ENCODE peak calls at places on chromosomes 6 and 20, in nine cellular contexts. A is progenitor cell of endocrine pancreas, G is RPMI7951, S is GM23338, W is GM10248, O is BJ, V is choroid plexus epithelial cell, K is astrocyte of the spinal cord, U is hippocampal formation. T is an unnamed sample.

GRCh38 chr6:53591873-53592272 is 47.0 kb upstream of the GCLC start:
- DNase-seq in O (no peak), G (no peak), K (no peak), W (no peak), U (no peak), A (no peak), V (no peak), S (no peak), T (no peak)

GRCh38 chr6:15481892-15482291 is 180.9 kb downstream of the DTNBP1 start:
- DNase-seq in G (no peak), W (peak), K (no peak), O (no peak), S (no peak), V (no peak), A (no peak), U (no peak), T (no peak)

GRCh38 chr6:168968228-168968627 is 285.4 kb downstream of the THBS2 start:
- DNase-seq in U (no peak), O (peak), G (peak), V (peak), A (no peak), S (peak), W (no peak), K (peak), T (no peak)

GRCh38 chr6:95517004-95517403 is 60.3 kb upstream of the MANEA start:
- DNase-seq in S (no peak), W (no peak), U (no peak), G (no peak), V (no peak), A (no peak), O (no peak), K (no peak), T (no peak)

GRCh38 chr6:32149932-32150920 is 1.5 kb downstream of the PRRT1 start:
- DNase-seq in A (no peak), W (no peak), K (no peak), U (no peak), V (no peak), O (no peak), G (no peak), S (peak), T (peak)

GRCh38 chr6:82570083-82570482 is 206.5 kb downstream of the TPBG start:
- DNase-seq in G (no peak), V (peak), K (peak), U (no peak), W (no peak), O (no peak), A (no peak), S (no peak), T (no peak)

GRCh38 chr6:165715428-165715827 is 52.4 kb upstream of the PDE10A start:
- DNase-seq in V (no peak), G (no peak), A (no peak), U (no peak), K (no peak), O (no peak), W (no peak), S (no peak), T (no peak)

GRCh38 chr6:33453361-33454008 is 891 bp upstream of the ZBTB9 start:
- DNase-seq in G (no peak), U (no peak), A (no peak), S (no peak), K (peak), V (peak), W (no peak), O (no peak), T (no peak)

GRCh38 chr6:2744206-2744771 is 6.4 kb downstream of the MYLK4 start:
- DNase-seq in A (no peak), W (no peak), S (no peak), G (no peak), V (peak), O (no peak), K (no peak), U (no peak), T (no peak)

GRCh38 chr6:44332585-44332984 is 9.9 kb upstream of the SPATS1 start:
- DNase-seq in O (no peak), U (no peak), S (no peak), V (peak), W (no peak), A (no peak), K (peak), G (peak), T (no peak)

GRCh38 chr6:132456700-132457143 is 55.4 kb upstream of the MOXD1 start:
- DNase-seq in W (peak), S (no peak), O (no peak), A (no peak), V (no peak), U (peak), G (peak), K (no peak), T (no peak)

GRCh38 chr6:157813191-157813590 is 9.9 kb upstream of the SNX9 start:
- DNase-seq in A (no peak), K (peak), V (peak), G (no peak), W (no peak), O (no peak), S (no peak), U (no peak), T (no peak)

GRCh38 chr6:26383624-26384417 is 913 bp downstream of the BTN2A2 start:
- DNase-seq in U (no peak), S (peak), G (peak), A (no peak), V (peak), O (no peak), K (peak), W (no peak), T (no peak)

GRCh38 chr20:32509639-32510066 is 75.5 kb downstream of the NOL4L start:
- DNase-seq in V (no peak), A (no peak), O (peak), W (no peak), K (no peak), S (no peak), G (peak), U (no peak), T (no peak)

GRCh38 chr6:31397901-31398300 is 5.5 kb upstream of the MICA start:
- DNase-seq in A (no peak), S (peak), G (no peak), V (no peak), O (no peak), K (no peak), U (no peak), W (no peak), T (no peak)

GRCh38 chr6:44221961-44222335 is 1.4 kb upstream of the SLC29A1 start:
- DNase-seq in G (no peak), K (no peak), W (no peak), A (no peak), U (no peak), S (no peak), V (no peak), O (no peak), T (no peak)

GRCh38 chr20:32411955-32412706 is 54.0 kb downstream of the ASXL1 start:
- DNase-seq in U (no peak), W (no peak), G (no peak), K (no peak), A (no peak), O (no peak), S (no peak), V (no peak), T (no peak)

GRCh38 chr20:14360386-14360785 is 23.0 kb upstream of the FLRT3 start:
- DNase-seq in K (no peak), A (no peak), O (no peak), G (no peak), V (peak), S (no peak), U (no peak), W (no peak), T (no peak)

GRCh38 chr6:133132583-133132982 is 108.6 kb upstream of the EYA4 start:
- DNase-seq in O (peak), W (no peak), G (no peak), V (no peak), U (no peak), K (no peak), A (no peak), S (peak), T (no peak)

GRCh38 chr6:84762220-84762940 is 2.0 kb downstream of the TBX18 start:
- DNase-seq in W (no peak), S (peak), K (peak), V (peak), A (no peak), O (no peak), U (no peak), G (peak), T (no peak)

GRCh38 chr20:38818113-38819065 is 12.9 kb downstream of the PPP1R16B start:
- DNase-seq in S (peak), A (no peak), O (no peak), U (no peak), W (no peak), K (no peak), G (no peak), V (no peak), T (no peak)

GRCh38 chr6:3571836-3572235 is 115.0 kb upstream of the SLC22A23 start:
- DNase-seq in S (no peak), V (no peak), W (no peak), O (no peak), K (no peak), U (no peak), A (no peak), G (no peak), T (no peak)

GRCh38 chr20:47576516-47577033 is 74.9 kb downstream of the NCOA3 start:
- DNase-seq in G (peak), O (peak), A (peak), K (peak), W (peak), U (peak), V (peak), S (peak), T (no peak)

GRCh38 chr20:63682384-63683139 is 13.9 kb upstream of the TNFRSF6B start:
- DNase-seq in G (peak), W (no peak), S (no peak), O (peak), K (peak), V (peak), U (no peak), A (no peak), T (no peak)

GRCh38 chr6:30781697-30782424 is 37.5 kb upstream of the IER3 start:
- DNase-seq in K (peak), U (peak), G (peak), V (peak), O (peak), S (no peak), A (no peak), W (no peak), T (no peak)

GRCh38 chr20:542777-543368 is 717 bp downstream of the CSNK2A1 start:
- DNase-seq in A (peak), O (no peak), V (no peak), S (peak), K (no peak), G (no peak), U (no peak), W (peak), T (no peak)

GRCh38 chr6:91822581-91822980 is 1235.7 kb upstream of the MAP3K7 start:
- DNase-seq in K (no peak), V (no peak), O (no peak), A (no peak), U (no peak), G (no peak), S (no peak), W (no peak), T (no peak)

GRCh38 chr6:122809001-122809400 is 19.9 kb downstream of the SMPDL3A start:
- DNase-seq in S (no peak), O (no peak), V (no peak), W (no peak), K (no peak), U (no peak), G (no peak), A (no peak), T (no peak)

GRCh38 chr6:98526465-98526864 is 307.9 kb upstream of the POU3F2 start:
- DNase-seq in U (no peak), O (no peak), K (no peak), W (no peak), V (no peak), G (no peak), S (no peak), A (no peak), T (no peak)

GRCh38 chr20:3818155-3819151 is 1.9 kb upstream of the AP5S1 start:
- DNase-seq in V (peak), A (peak), U (peak), G (peak), S (peak), K (peak), W (peak), O (no peak), T (no peak)

GRCh38 chr6:131862486-131862885 is 54.7 kb downstream of the ENPP1 start:
- DNase-seq in U (no peak), K (no peak), W (no peak), S (no peak), V (no peak), G (no peak), O (no peak), A (no peak), T (no peak)

GRCh38 chr6:43625393-43625992 is 3.6 kb downstream of the GTPBP2 start:
- DNase-seq in U (no peak), O (no peak), A (no peak), S (no peak), W (no peak), G (no peak), K (no peak), V (no peak), T (no peak)

GRCh38 chr6:43982084-43982625 is 145.1 kb downstream of the MRPL14 start:
- DNase-seq in U (no peak), W (no peak), G (no peak), O (no peak), A (no peak), S (no peak), V (no peak), K (no peak), T (no peak)

GRCh38 chr6:147662639-147663038 is 154.1 kb downstream of the SAMD5 start:
- DNase-seq in O (no peak), U (no peak), K (no peak), G (no peak), V (no peak), S (no peak), W (no peak), A (no peak), T (no peak)

GRCh38 chr20:20780127-20780822 is 67.8 kb upstream of the RALGAPA2 start:
- DNase-seq in G (peak), K (no peak), O (no peak), U (no peak), A (no peak), V (peak), S (peak), W (peak), T (no peak)

GRCh38 chr20:7859371-7859802 is 80.9 kb downstream of the HAO1 start:
- DNase-seq in V (peak), K (peak), A (no peak), S (peak), O (no peak), W (peak), G (peak), U (no peak), T (no peak)

T was measured in H1.